ENCODE peak calls at places on chromosome 13, in seven cellular contexts. One of them, this sample, is unnamed.
A peak's percentile ranks its signal among the peaks of the same experiment; 100 is the strongest.

GRCh38 chr13:72726721-72727416 is 560 bp downstream of the MZT1 start:
- DNase-seq in lower lobe of right lung: peak; percentile 71
- DNase-seq in body of pancreas: peak; percentile 20
- DNase-seq in keratinocyte: no peak
- DNase-seq in Caco-2: no peak
- DNase-seq in upper lobe of right lung: peak; percentile 78
- DNase-seq in AG04450: no peak
- DNase-seq in this sample: peak; percentile 66

GRCh38 chr13:45297456-45298205 is 43.4 kb downstream of the TPT1 start:
- DNase-seq in lower lobe of right lung: no peak
- DNase-seq in body of pancreas: no peak
- DNase-seq in keratinocyte: no peak
- DNase-seq in Caco-2: no peak
- DNase-seq in upper lobe of right lung: no peak
- DNase-seq in AG04450: no peak
- DNase-seq in this sample: no peak

GRCh38 chr13:51266642-51267041 is 44.4 kb downstream of the FAM124A start:
- DNase-seq in lower lobe of right lung: no peak
- DNase-seq in body of pancreas: no peak
- DNase-seq in keratinocyte: no peak
- DNase-seq in Caco-2: no peak
- DNase-seq in upper lobe of right lung: no peak
- DNase-seq in AG04450: no peak
- DNase-seq in this sample: peak; percentile 32

GRCh38 chr13:98580420-98580819 is 3.5 kb upstream of the STK24 start:
- DNase-seq in lower lobe of right lung: no peak
- DNase-seq in body of pancreas: no peak
- DNase-seq in keratinocyte: no peak
- DNase-seq in Caco-2: no peak
- DNase-seq in upper lobe of right lung: no peak
- DNase-seq in AG04450: no peak
- DNase-seq in this sample: no peak

GRCh38 chr13:111861766-111862366 is 205.1 kb upstream of the SOX1 start:
- DNase-seq in lower lobe of right lung: no peak
- DNase-seq in body of pancreas: no peak
- DNase-seq in keratinocyte: no peak
- DNase-seq in Caco-2: no peak
- DNase-seq in upper lobe of right lung: no peak
- DNase-seq in AG04450: no peak
- DNase-seq in this sample: no peak

GRCh38 chr13:31749929-31750328 is 10.6 kb downstream of the RXFP2 start:
- DNase-seq in lower lobe of right lung: no peak
- DNase-seq in body of pancreas: no peak
- DNase-seq in keratinocyte: no peak
- DNase-seq in Caco-2: no peak
- DNase-seq in upper lobe of right lung: no peak
- DNase-seq in AG04450: peak; percentile 72
- DNase-seq in this sample: no peak

GRCh38 chr13:86788624-86789023 is 882.5 kb upstream of the SLITRK5 start:
- DNase-seq in lower lobe of right lung: no peak
- DNase-seq in body of pancreas: no peak
- DNase-seq in keratinocyte: no peak
- DNase-seq in Caco-2: no peak
- DNase-seq in upper lobe of right lung: no peak
- DNase-seq in AG04450: no peak
- DNase-seq in this sample: no peak

GRCh38 chr13:33676700-33677048 is 141.3 kb upstream of the RFC3 start:
- DNase-seq in lower lobe of right lung: peak; percentile 50
- DNase-seq in body of pancreas: peak; percentile 75
- DNase-seq in keratinocyte: no peak
- DNase-seq in Caco-2: peak; percentile 53
- DNase-seq in upper lobe of right lung: no peak
- DNase-seq in AG04450: peak; percentile 1
- DNase-seq in this sample: peak; percentile 44

GRCh38 chr13:27792393-27793218 is at the start of gene GSX1:
- DNase-seq in lower lobe of right lung: peak; percentile 76
- DNase-seq in body of pancreas: peak; percentile 77
- DNase-seq in keratinocyte: peak; percentile 13
- DNase-seq in Caco-2: peak; percentile 86
- DNase-seq in upper lobe of right lung: peak; percentile 86
- DNase-seq in AG04450: no peak
- DNase-seq in this sample: no peak

GRCh38 chr13:43908156-43909126 is 28.7 kb downstream of the LACC1 start:
- DNase-seq in lower lobe of right lung: no peak
- DNase-seq in body of pancreas: peak; percentile 33
- DNase-seq in keratinocyte: no peak
- DNase-seq in Caco-2: peak; percentile 49
- DNase-seq in upper lobe of right lung: no peak
- DNase-seq in AG04450: peak; percentile 55
- DNase-seq in this sample: no peak

GRCh38 chr13:72204291-72204690 is 337.3 kb upstream of the DACH1 start:
- DNase-seq in lower lobe of right lung: no peak
- DNase-seq in body of pancreas: no peak
- DNase-seq in keratinocyte: no peak
- DNase-seq in Caco-2: no peak
- DNase-seq in upper lobe of right lung: no peak
- DNase-seq in AG04450: no peak
- DNase-seq in this sample: no peak

GRCh38 chr13:109412232-109412935 is 374.0 kb downstream of the IRS2 start:
- DNase-seq in lower lobe of right lung: peak; percentile 55
- DNase-seq in body of pancreas: peak; percentile 25
- DNase-seq in keratinocyte: no peak
- DNase-seq in Caco-2: peak; percentile 76
- DNase-seq in upper lobe of right lung: no peak
- DNase-seq in AG04450: no peak
- DNase-seq in this sample: peak; percentile 97

GRCh38 chr13:36673838-36674326 is at the start of gene SERTM1:
- DNase-seq in lower lobe of right lung: peak; percentile 51
- DNase-seq in body of pancreas: no peak
- DNase-seq in keratinocyte: no peak
- DNase-seq in Caco-2: no peak
- DNase-seq in upper lobe of right lung: peak; percentile 68
- DNase-seq in AG04450: no peak
- DNase-seq in this sample: peak; percentile 59

GRCh38 chr13:112756967-112757758 is 67.3 kb downstream of the ATP11A start:
- DNase-seq in lower lobe of right lung: no peak
- DNase-seq in body of pancreas: no peak
- DNase-seq in keratinocyte: no peak
- DNase-seq in Caco-2: peak; percentile 56
- DNase-seq in upper lobe of right lung: peak; percentile 29
- DNase-seq in AG04450: no peak
- DNase-seq in this sample: no peak

GRCh38 chr13:21395953-21396352 is 63.1 kb downstream of the ZDHHC20 start:
- DNase-seq in lower lobe of right lung: no peak
- DNase-seq in body of pancreas: no peak
- DNase-seq in keratinocyte: no peak
- DNase-seq in Caco-2: no peak
- DNase-seq in upper lobe of right lung: no peak
- DNase-seq in AG04450: no peak
- DNase-seq in this sample: no peak

GRCh38 chr13:60757481-60757880 is 360.5 kb downstream of the TDRD3 start:
- DNase-seq in lower lobe of right lung: no peak
- DNase-seq in body of pancreas: no peak
- DNase-seq in keratinocyte: no peak
- DNase-seq in Caco-2: no peak
- DNase-seq in upper lobe of right lung: no peak
- DNase-seq in AG04450: no peak
- DNase-seq in this sample: no peak

GRCh38 chr13:37058801-37059135 is 720 bp downstream of the SUPT20H start:
- DNase-seq in lower lobe of right lung: no peak
- DNase-seq in body of pancreas: no peak
- DNase-seq in keratinocyte: no peak
- DNase-seq in Caco-2: no peak
- DNase-seq in upper lobe of right lung: no peak
- DNase-seq in AG04450: no peak
- DNase-seq in this sample: peak; percentile 6

GRCh38 chr13:30963794-30964193 is 31.3 kb downstream of the TEX26 start:
- DNase-seq in lower lobe of right lung: peak; percentile 50
- DNase-seq in body of pancreas: peak; percentile 23
- DNase-seq in keratinocyte: no peak
- DNase-seq in Caco-2: no peak
- DNase-seq in upper lobe of right lung: no peak
- DNase-seq in AG04450: no peak
- DNase-seq in this sample: no peak

GRCh38 chr13:53191091-53191490 is 162.5 kb downstream of the OLFM4 start:
- DNase-seq in lower lobe of right lung: no peak
- DNase-seq in body of pancreas: no peak
- DNase-seq in keratinocyte: peak; percentile 50
- DNase-seq in Caco-2: peak; percentile 14
- DNase-seq in upper lobe of right lung: no peak
- DNase-seq in AG04450: no peak
- DNase-seq in this sample: no peak

GRCh38 chr13:53189162-53189561 is 160.5 kb downstream of the OLFM4 start:
- DNase-seq in lower lobe of right lung: no peak
- DNase-seq in body of pancreas: no peak
- DNase-seq in keratinocyte: no peak
- DNase-seq in Caco-2: no peak
- DNase-seq in upper lobe of right lung: no peak
- DNase-seq in AG04450: no peak
- DNase-seq in this sample: no peak
- TF ChIP-seq CTCF in lower lobe of right lung: no peak
- TF ChIP-seq CTCF in body of pancreas: peak; percentile 10
- TF ChIP-seq CTCF in keratinocyte: no peak
- TF ChIP-seq CTCF in Caco-2: peak; percentile 18
- TF ChIP-seq CTCF in upper lobe of right lung: no peak
- TF ChIP-seq CTCF in AG04450: no peak
- TF ChIP-seq CTCF in this sample: no peak

GRCh38 chr13:90541346-90541745 is 806.1 kb upstream of the MIR17HG start:
- DNase-seq in lower lobe of right lung: no peak
- DNase-seq in body of pancreas: no peak
- DNase-seq in keratinocyte: no peak
- DNase-seq in Caco-2: no peak
- DNase-seq in upper lobe of right lung: no peak
- DNase-seq in AG04450: no peak
- DNase-seq in this sample: no peak

GRCh38 chr13:90533866-90534265 is 813.6 kb upstream of the MIR17HG start:
- DNase-seq in lower lobe of right lung: no peak
- DNase-seq in body of pancreas: no peak
- DNase-seq in keratinocyte: no peak
- DNase-seq in Caco-2: no peak
- DNase-seq in upper lobe of right lung: no peak
- DNase-seq in AG04450: no peak
- DNase-seq in this sample: no peak

GRCh38 chr13:90542959-90543358 is 804.5 kb upstream of the MIR17HG start:
- DNase-seq in lower lobe of right lung: no peak
- DNase-seq in body of pancreas: no peak
- DNase-seq in keratinocyte: no peak
- DNase-seq in Caco-2: no peak
- DNase-seq in upper lobe of right lung: no peak
- DNase-seq in AG04450: no peak
- DNase-seq in this sample: no peak

GRCh38 chr13:90534617-90535340 is 812.7 kb upstream of the MIR17HG start:
- DNase-seq in lower lobe of right lung: no peak
- DNase-seq in body of pancreas: no peak
- DNase-seq in keratinocyte: no peak
- DNase-seq in Caco-2: no peak
- DNase-seq in upper lobe of right lung: no peak
- DNase-seq in AG04450: no peak
- DNase-seq in this sample: no peak

DNA sequence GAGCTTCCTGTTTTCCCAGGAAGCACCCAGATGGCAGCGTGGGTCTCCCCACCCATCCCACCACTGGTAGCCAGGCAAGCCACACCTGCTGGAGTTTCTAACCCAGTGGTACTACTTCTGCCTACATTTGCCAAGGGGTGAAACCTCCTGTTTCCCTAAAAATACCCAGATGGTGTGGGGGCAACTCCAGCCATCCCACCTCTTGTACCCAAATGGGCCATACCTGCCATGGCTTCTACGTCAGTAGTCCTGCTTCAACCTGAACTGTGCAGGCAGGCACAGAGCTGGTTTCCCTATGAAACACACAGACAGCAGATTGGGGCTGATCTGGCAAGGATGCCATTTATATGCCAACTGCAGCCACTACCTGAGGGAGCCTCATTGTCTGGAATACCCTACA is 809.4 kb upstream of the MIR17HG start:
- DNase-seq in lower lobe of right lung: no peak
- DNase-seq in body of pancreas: no peak
- DNase-seq in keratinocyte: no peak
- DNase-seq in Caco-2: no peak
- DNase-seq in upper lobe of right lung: no peak
- DNase-seq in AG04450: no peak
- DNase-seq in this sample: no peak
- H3K9me3 ChIP-seq in lower lobe of right lung: no peaks in the 10 kb centered on the region
- H3K9me3 ChIP-seq in body of pancreas: no peaks in the 10 kb centered on the region
- H3K9me3 ChIP-seq in keratinocyte: no peaks in the 10 kb centered on the region
- H3K9me3 ChIP-seq in Caco-2: no peaks in the 10 kb centered on the region
- H3K9me3 ChIP-seq in upper lobe of right lung: no peaks in the 10 kb centered on the region
- H3K9me3 ChIP-seq in AG04450: no peaks in the 10 kb centered on the region
- H3K9me3 ChIP-seq in this sample: no peaks in the 10 kb centered on the region

DNA sequence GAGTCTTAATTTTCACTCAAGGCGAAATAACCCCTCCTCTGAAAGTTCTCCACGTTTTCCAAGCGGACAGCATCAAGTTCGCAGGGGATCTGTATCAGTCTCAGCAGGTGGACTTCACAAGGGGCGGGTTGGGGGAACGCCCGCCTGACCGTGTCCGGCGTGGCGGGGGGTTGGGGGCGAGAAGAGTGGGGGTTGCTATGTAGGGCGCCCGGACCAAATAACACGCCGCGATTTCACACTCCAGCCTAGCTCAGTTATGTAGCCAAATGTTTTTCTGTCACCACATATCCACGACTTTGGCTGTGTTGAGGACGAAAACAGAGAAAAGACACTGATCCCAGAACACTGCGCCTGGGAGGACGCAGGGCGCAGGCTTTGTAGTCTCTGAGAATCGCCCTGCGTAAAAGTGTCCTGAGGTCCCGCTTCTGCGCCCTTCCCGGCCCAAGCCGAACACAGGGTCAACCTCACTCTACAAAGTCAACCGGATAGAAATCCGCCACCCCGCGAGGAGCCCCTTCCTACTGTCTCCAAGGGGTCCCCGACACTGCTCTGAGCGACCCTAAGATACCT is 541 bp downstream of the RUBCNL start:
- DNase-seq in lower lobe of right lung: no peak
- DNase-seq in body of pancreas: no peak
- DNase-seq in keratinocyte: no peak
- DNase-seq in Caco-2: no peak
- DNase-seq in upper lobe of right lung: no peak
- DNase-seq in AG04450: no peak
- DNase-seq in this sample: no peak
- H3K27me3 ChIP-seq in lower lobe of right lung: peaks cover 33% of the 10 kb centered on the region
- H3K27me3 ChIP-seq in body of pancreas: no peaks in the 10 kb centered on the region
- H3K27me3 ChIP-seq in keratinocyte: peaks cover 20% of the 10 kb centered on the region
- H3K27me3 ChIP-seq in Caco-2: no peaks in the 10 kb centered on the region
- H3K27me3 ChIP-seq in upper lobe of right lung: peaks cover 25% of the 10 kb centered on the region
- H3K27me3 ChIP-seq in AG04450: peaks cover 36% of the 10 kb centered on the region
- H3K27me3 ChIP-seq in this sample: no peaks in the 10 kb centered on the region

DNA sequence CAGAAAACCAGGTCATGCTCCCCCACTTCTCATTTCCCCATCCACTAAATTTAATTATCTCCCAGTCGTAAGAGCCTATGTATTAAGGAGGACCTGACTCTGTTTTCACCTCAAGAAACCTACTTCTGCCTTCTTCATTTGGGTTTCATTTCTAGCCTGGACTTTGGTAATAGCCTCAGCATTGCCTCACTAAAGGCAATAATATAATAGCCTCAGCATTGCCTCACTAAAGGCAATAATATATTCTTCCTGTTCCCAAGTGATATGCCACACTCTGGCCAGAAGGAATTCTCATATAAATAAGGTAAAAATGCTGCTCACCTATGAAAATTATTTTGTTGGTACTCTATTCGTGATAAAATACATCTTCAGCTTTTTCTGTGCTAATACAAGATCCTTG is 993.9 kb downstream of the EFNB2 start:
- DNase-seq in lower lobe of right lung: no peak
- DNase-seq in body of pancreas: no peak
- DNase-seq in keratinocyte: no peak
- DNase-seq in Caco-2: no peak
- DNase-seq in upper lobe of right lung: no peak
- DNase-seq in AG04450: no peak
- DNase-seq in this sample: no peak
- TF ChIP-seq CTCF in lower lobe of right lung: no peak
- TF ChIP-seq CTCF in body of pancreas: no peak
- TF ChIP-seq CTCF in keratinocyte: no peak
- TF ChIP-seq CTCF in Caco-2: no peak
- TF ChIP-seq CTCF in upper lobe of right lung: no peak
- TF ChIP-seq CTCF in AG04450: no peak
- TF ChIP-seq CTCF in this sample: no peak